ENCODE peak calls at places on chromosomes 5 and 9, in nine cellular contexts. B is Panc1; E is lower leg skin; K is CD8-positive, alpha-beta T cell; V is gastrocnemius medialis; H is AG09309; S is heart left ventricle; D is right atrium auricular region; O is HFF-Myc. I is an unnamed sample.
A peak's percentile ranks its signal among the peaks of the same experiment; 100 is the strongest.

GRCh38 chr5:142286111-142286510 is 38.7 kb downstream of the SPRY4 start:
- DNase-seq in O (no peak), K (no peak), E (no peak), H (no peak), B (no peak), D (no peak), S (no peak), V (no peak), I (no peak)

GRCh38 chr5:108167174-108167573 is 214.7 kb downstream of the FBXL17 start:
- DNase-seq in S (no peak), B (no peak), O (no peak), D (no peak), V (no peak), H (no peak), K (no peak), E (no peak), I (no peak)

GRCh38 chr5:176658007-176658599 is 10.8 kb downstream of the TSPAN17 start:
- DNase-seq in O (no peak), S (peak; percentile 78), B (peak; percentile 41), D (peak; percentile 81), V (no peak), E (peak; percentile 55), K (peak; percentile 40), H (peak; percentile 8), I (peak; percentile 28)

GRCh38 chr9:121288874-121289553 is 21.1 kb downstream of the GSN start:
- DNase-seq in V (peak; percentile 34), S (peak; percentile 87), H (no peak), D (peak; percentile 88), K (no peak), B (no peak), E (peak; percentile 61), O (no peak), I (no peak)

GRCh38 chr9:28770226-28770625 is 1196.9 kb upstream of the C9orf72 start:
- DNase-seq in O (no peak), H (no peak), D (no peak), B (no peak), K (no peak), V (no peak), S (no peak), E (no peak), I (no peak)

GRCh38 chr9:21039302-21039701 is 7.9 kb upstream of the HACD4 start:
- DNase-seq in D (no peak), B (no peak), V (no peak), O (no peak), H (no peak), E (no peak), S (no peak), K (no peak), I (no peak)

GRCh38 chr5:92951746-92952145 is 629.3 kb downstream of the NR2F1-AS1 start:
- DNase-seq in E (no peak), H (no peak), B (no peak), K (no peak), S (no peak), D (no peak), V (no peak), O (no peak), I (no peak)

GRCh38 chr5:17340816-17341215 is 123.4 kb downstream of the BASP1 start:
- DNase-seq in O (no peak), H (no peak), E (no peak), D (no peak), V (no peak), K (no peak), B (no peak), S (no peak), I (no peak)

GRCh38 chr9:93231121-93231694 is 47.3 kb downstream of the WNK2 start:
- DNase-seq in B (no peak), K (no peak), O (no peak), D (no peak), S (peak; percentile 80), E (no peak), V (no peak), H (no peak), I (no peak)

GRCh38 chr5:160369990-160370712 is at the start of gene C1QTNF2:
- DNase-seq in H (no peak), D (peak; percentile 69), K (no peak), V (no peak), S (peak; percentile 79), E (peak; percentile 33), O (no peak), B (no peak), I (no peak)

GRCh38 chr9:88676644-88677043 is 141.7 kb downstream of the NXNL2 start:
- DNase-seq in B (no peak), H (no peak), O (no peak), D (no peak), E (no peak), K (no peak), V (no peak), S (no peak), I (no peak)

GRCh38 chr9:135075234-135076142 is 12.0 kb upstream of the OLFM1 start:
- DNase-seq in E (no peak), B (no peak), S (peak; percentile 69), D (no peak), H (no peak), O (no peak), K (no peak), V (no peak), I (peak; percentile 22)

GRCh38 chr5:132103969-132104391 is 30.4 kb downstream of the CSF2 start:
- DNase-seq in E (no peak), S (no peak), H (no peak), B (no peak), O (no peak), K (no peak), D (no peak), V (no peak), I (no peak)

GRCh38 chr9:131747352-131747751 is 7.5 kb upstream of the RAPGEF1 start:
- DNase-seq in V (no peak), S (no peak), D (no peak), B (no peak), K (no peak), O (no peak), E (no peak), H (peak; percentile 47), I (peak; percentile 41)

GRCh38 chr5:37576496-37576895 is 197.4 kb downstream of the WDR70 start:
- DNase-seq in H (no peak), O (no peak), D (no peak), S (no peak), B (no peak), K (no peak), V (no peak), E (no peak), I (no peak)

GRCh38 chr5:157917909-157918809 is 59.2 kb upstream of the CLINT1 start:
- DNase-seq in O (peak; percentile 52), K (peak; percentile 31), D (peak; percentile 65), H (peak; percentile 67), B (peak; percentile 42), E (peak; percentile 68), V (no peak), S (peak; percentile 68), I (peak; percentile 76)

DNA sequence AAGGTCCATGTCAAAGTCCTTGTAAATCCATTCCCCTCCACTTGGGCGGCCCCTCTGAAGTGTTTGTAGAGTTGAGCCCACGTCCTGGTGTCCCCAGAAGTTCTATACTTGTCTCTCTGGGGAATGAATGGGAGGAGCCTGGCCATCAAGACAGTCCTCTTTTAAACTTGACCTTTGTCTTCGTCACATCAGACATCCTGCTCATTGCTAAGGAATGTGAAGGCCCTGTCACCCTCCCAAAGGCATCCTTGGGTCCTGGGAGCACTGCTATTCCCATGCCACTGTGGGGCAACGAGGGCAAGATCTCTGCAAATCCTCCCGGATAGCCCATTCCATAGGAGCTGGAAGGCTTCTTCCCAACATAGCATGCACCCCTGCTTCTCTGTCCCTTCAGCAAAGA is 235.5 kb downstream of the SLIT3 start:
- DNase-seq in S (no peak), B (no peak), D (no peak), K (no peak), E (no peak), H (no peak), V (no peak), O (no peak), I (no peak)
- TF ChIP-seq CTCF in S (no peak), B (no peak), D (no peak), K (no peak), E (no peak), H (no peak), V (no peak), O (no peak), I (no peak)

DNA sequence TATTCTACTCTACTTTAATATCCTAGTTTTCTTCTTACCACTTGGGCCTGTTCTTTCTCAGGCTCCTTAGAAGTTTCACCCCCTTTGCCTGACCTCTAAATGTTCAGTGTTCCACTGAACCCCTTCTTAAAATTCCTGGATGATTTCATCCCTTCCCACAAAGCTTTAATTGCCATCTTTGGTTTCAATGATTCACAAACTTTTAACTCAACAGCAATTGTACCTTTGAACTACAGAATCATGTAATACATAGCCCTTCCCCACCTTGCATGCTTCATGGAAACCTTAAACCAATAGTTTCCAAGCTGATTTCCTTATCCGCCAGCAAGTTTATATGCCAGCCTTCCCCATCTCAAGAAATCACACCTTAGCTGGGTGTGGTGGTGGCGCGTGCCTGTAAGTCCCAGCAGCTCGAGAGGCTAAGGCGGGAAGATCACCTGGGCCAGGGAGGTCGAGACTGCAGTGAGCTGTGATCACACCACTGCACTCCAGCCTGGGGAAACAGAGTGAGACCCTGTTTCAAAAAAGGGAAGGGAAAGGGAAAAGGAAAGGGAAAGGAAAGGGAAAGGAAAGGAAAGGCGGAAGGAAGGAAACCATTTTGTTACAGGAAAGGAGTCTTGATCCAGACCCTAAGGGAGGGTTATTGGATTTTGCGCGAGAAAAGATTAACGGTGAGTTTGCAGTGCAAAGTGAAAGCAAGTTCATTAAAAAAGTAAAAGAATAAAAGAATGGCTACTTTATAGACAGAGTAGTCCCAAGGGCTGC is 1023.7 kb upstream of the DMAC1 start:
- DNase-seq in O (no peak), E (no peak), D (no peak), K (no peak), B (no peak), H (no peak), V (no peak), S (no peak), I (no peak)
- TF ChIP-seq CTCF in O (no peak), E (no peak), D (no peak), K (no peak), B (no peak), H (no peak), V (no peak), S (no peak), I (no peak)

GRCh38 chr9:124861342-124862229 is at the start of the genes ARPC5L and RPL35:
- DNase-seq in H (peak; percentile 64), K (peak; percentile 93), S (peak; percentile 96), B (peak; percentile 59), O (peak; percentile 60), V (peak; percentile 91), D (peak; percentile 95), E (peak; percentile 92), I (peak; percentile 82)
- TF ChIP-seq CTCF in H (peak; percentile 32), K (no peak), S (peak; percentile 41), B (no peak), O (peak; percentile 15), V (peak; percentile 27), D (no peak), E (no peak), I (peak; percentile 23)

DNA sequence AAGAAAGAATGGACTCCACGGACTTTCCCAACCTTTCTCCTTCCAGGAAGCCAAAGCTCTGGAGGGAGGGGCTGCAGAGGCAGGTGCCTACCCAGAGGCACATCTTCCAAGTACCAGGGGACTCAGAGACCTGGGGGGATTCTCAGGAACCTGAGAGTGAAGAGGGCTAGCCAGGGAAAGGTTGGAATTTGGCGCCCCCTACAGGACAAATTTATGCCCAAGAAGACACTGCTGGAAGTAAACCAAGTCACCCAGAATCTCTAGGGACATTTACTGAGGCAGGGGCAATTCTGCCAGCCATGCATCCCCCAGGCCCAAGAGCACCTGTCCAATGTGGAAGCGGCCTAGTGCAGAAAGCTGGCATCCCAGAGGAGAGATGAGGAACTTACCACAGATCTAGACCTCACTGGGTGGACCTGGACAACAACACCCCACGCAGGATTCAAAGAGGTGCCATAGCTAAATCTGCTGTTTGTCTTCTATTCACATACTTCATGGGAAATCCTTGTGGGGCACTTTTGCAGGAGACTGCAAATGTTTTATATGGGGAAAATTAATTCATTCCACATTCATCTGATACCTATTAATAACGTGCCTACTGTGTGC is 25.9 kb upstream of the IDNK start:
- DNase-seq in H (no peak), B (no peak), O (no peak), E (no peak), K (peak; percentile 13), V (no peak), D (no peak), S (no peak), I (no peak)
- TF ChIP-seq CTCF in H (peak; percentile 69), B (peak; percentile 78), O (peak; percentile 75), E (no peak), K (peak; percentile 63), V (peak; percentile 59), D (peak; percentile 60), S (peak; percentile 62), I (peak; percentile 47)